ENCODE peak calls at places on chromosomes 1 and 21, in eight cellular contexts. E is MV-4-11; U is activated T-cell treated with anti-CD3 and anti-CD28 coated beads, Interleukin-2, amount 50 U/mL, for 72 hours; A is NCI-H510A treated with DMSO at 0.1 percent for 48 hours; Z is HS-5; X is IMR-90; G is AG10803; T is OCI-LY7. W is an unnamed sample.

GRCh38 chr1:50936321-50936720 is 23.7 kb downstream of the FAF1 start:
- DNase-seq in E (no peak), U (no peak), A (no peak), Z (no peak), X (peak), G (peak), T (no peak), W (no peak)

GRCh38 chr1:1891349-1892078 is 627 bp upstream of the GNB1 start:
- DNase-seq in E (no peak), U (peak), A (peak), Z (no peak), X (peak), G (peak), T (peak), W (peak)

GRCh38 chr1:16175610-16176553 is 20.0 kb upstream of the EPHA2 start:
- DNase-seq in E (peak), U (no peak), A (no peak), Z (peak), X (peak), G (peak), T (no peak), W (no peak)

GRCh38 chr1:32981003-32981909 is 16.6 kb upstream of the RNF19B start:
- DNase-seq in E (peak), U (peak), A (no peak), Z (peak), X (peak), G (peak), T (peak), W (peak)

GRCh38 chr1:30778156-30778978 is 20.8 kb upstream of the LAPTM5 start:
- DNase-seq in E (peak), U (peak), A (peak), Z (peak), X (peak), G (peak), T (no peak), W (peak)

GRCh38 chr1:98906361-98906760 is 98.3 kb downstream of the PLPPR5 start:
- DNase-seq in E (no peak), U (no peak), A (no peak), Z (no peak), X (no peak), G (no peak), T (no peak), W (no peak)

GRCh38 chr1:183567584-183567983 is 22.7 kb downstream of the NCF2 start:
- DNase-seq in E (peak), U (peak), A (no peak), Z (no peak), X (peak), G (peak), T (peak), W (no peak)

GRCh38 chr21:34726627-34727337 is 58.0 kb downstream of the CLIC6 start:
- DNase-seq in E (peak), U (no peak), A (no peak), Z (no peak), X (peak), G (no peak), T (no peak), W (no peak)

GRCh38 chr21:40422851-40423635 is 423.9 kb downstream of the DSCAM start:
- DNase-seq in E (no peak), U (no peak), A (no peak), Z (no peak), X (no peak), G (no peak), T (no peak), W (no peak)

GRCh38 chr1:184941094-184941733 is 33.1 kb downstream of the NIBAN1 start:
- DNase-seq in E (peak), U (no peak), A (no peak), Z (no peak), X (no peak), G (no peak), T (no peak), W (no peak)

GRCh38 chr1:29827237-29827750 is 591.0 kb downstream of the PTPRU start:
- DNase-seq in E (no peak), U (no peak), A (no peak), Z (no peak), X (no peak), G (no peak), T (no peak), W (no peak)

GRCh38 chr21:40227111-40227510 is 359.9 kb downstream of the PCP4 start:
- DNase-seq in E (no peak), U (no peak), A (no peak), Z (no peak), X (no peak), G (no peak), T (no peak), W (no peak)

GRCh38 chr1:33709780-33710713 is 153.8 kb upstream of the HMGB4 start:
- DNase-seq in E (no peak), U (no peak), A (no peak), Z (no peak), X (no peak), G (peak), T (no peak), W (no peak)

GRCh38 chr1:243712242-243712641 is 137.8 kb downstream of the AKT3 start:
- DNase-seq in E (no peak), U (no peak), A (no peak), Z (no peak), X (no peak), G (no peak), T (no peak), W (no peak)

GRCh38 chr1:93670141-93670540 is 11.5 kb downstream of the BCAR3 start:
- DNase-seq in E (no peak), U (no peak), A (no peak), Z (peak), X (peak), G (peak), T (no peak), W (no peak)

GRCh38 chr1:12100071-12100470 is 37.0 kb downstream of the TNFRSF8 start:
- DNase-seq in E (no peak), U (no peak), A (no peak), Z (no peak), X (peak), G (no peak), T (no peak), W (no peak)

GRCh38 chr1:27471476-27471875 is 18.5 kb downstream of the WASF2 start:
- DNase-seq in E (peak), U (no peak), A (no peak), Z (no peak), X (no peak), G (no peak), T (no peak), W (no peak)

GRCh38 chr1:26164036-26164927 is 4.5 kb downstream of the C1orf232 start:
- DNase-seq in E (no peak), U (peak), A (no peak), Z (no peak), X (no peak), G (peak), T (peak), W (peak)

GRCh38 chr21:33199516-33200217 is 30.1 kb upstream of the IFNAR2 start:
- DNase-seq in E (peak), U (peak), A (peak), Z (peak), X (peak), G (peak), T (peak), W (peak)

GRCh38 chr1:182633657-182634281 is 29.6 kb upstream of the RGS16 start:
- DNase-seq in E (peak), U (no peak), A (peak), Z (no peak), X (no peak), G (no peak), T (peak), W (peak)

GRCh38 chr1:24935615-24936484 is 5.8 kb upstream of the RUNX3 start:
- DNase-seq in E (no peak), U (no peak), A (no peak), Z (no peak), X (no peak), G (peak), T (peak), W (no peak)

GRCh38 chr1:214569357-214570004 is 18.1 kb upstream of the PTPN14 start:
- DNase-seq in E (no peak), U (no peak), A (no peak), Z (no peak), X (peak), G (peak), T (no peak), W (no peak)

GRCh38 chr1:2446394-2446793 is 29.7 kb upstream of the PLCH2 start:
- DNase-seq in E (no peak), U (no peak), A (no peak), Z (no peak), X (no peak), G (no peak), T (no peak), W (no peak)

GRCh38 chr1:235473808-235474207 is 30.4 kb downstream of the B3GALNT2 start:
- DNase-seq in E (no peak), U (no peak), A (no peak), Z (no peak), X (peak), G (no peak), T (no peak), W (no peak)

GRCh38 chr1:50420689-50421365 is 2.4 kb downstream of the DMRTA2 start:
- DNase-seq in E (no peak), U (peak), A (no peak), Z (no peak), X (no peak), G (no peak), T (no peak), W (no peak)

GRCh38 chr21:45145146-45145545 is 70.8 kb downstream of the ADARB1 start:
- DNase-seq in E (no peak), U (no peak), A (no peak), Z (no peak), X (no peak), G (no peak), T (no peak), W (no peak)

GRCh38 chr1:98325646-98326441 is 335.7 kb upstream of the SNX7 start:
- DNase-seq in E (peak), U (no peak), A (no peak), Z (peak), X (peak), G (peak), T (no peak), W (no peak)

GRCh38 chr1:233627376-233627775 is 13.5 kb downstream of the KCNK1 start:
- DNase-seq in E (no peak), U (peak), A (no peak), Z (no peak), X (no peak), G (no peak), T (no peak), W (no peak)

GRCh38 chr1:27621067-27621920 is 13.7 kb downstream of the FGR start:
- DNase-seq in E (no peak), U (no peak), A (no peak), Z (no peak), X (peak), G (no peak), T (no peak), W (no peak)

GRCh38 chr1:9404117-9404516 is 111.4 kb downstream of the SPSB1 start:
- DNase-seq in E (no peak), U (no peak), A (no peak), Z (no peak), X (no peak), G (no peak), T (no peak), W (no peak)

GRCh38 chr1:161736332-161736969 is 13.1 kb upstream of the DUSP12 start:
- DNase-seq in E (peak), U (peak), A (no peak), Z (peak), X (peak), G (no peak), T (no peak), W (no peak)

GRCh38 chr1:158046726-158047510 is 53.5 kb downstream of the KIRREL1 start:
- DNase-seq in E (no peak), U (no peak), A (no peak), Z (no peak), X (no peak), G (no peak), T (no peak), W (no peak)

GRCh38 chr21:31299291-31300147 is 44.5 kb downstream of the TIAM1 start:
- DNase-seq in E (no peak), U (no peak), A (no peak), Z (no peak), X (no peak), G (no peak), T (no peak), W (no peak)

GRCh38 chr1:184636156-184636448 is 118.6 kb downstream of the EDEM3 start:
- DNase-seq in E (no peak), U (no peak), A (no peak), Z (no peak), X (no peak), G (no peak), T (no peak), W (no peak)

GRCh38 chr1:216566809-216567208 is 143.6 kb upstream of the USH2A start:
- DNase-seq in E (peak), U (no peak), A (peak), Z (no peak), X (peak), G (peak), T (no peak), W (peak)

GRCh38 chr1:41933106-41933505 is 14.4 kb upstream of the HIVEP3 start:
- DNase-seq in E (no peak), U (no peak), A (no peak), Z (no peak), X (no peak), G (no peak), T (no peak), W (no peak)

GRCh38 chr1:230730979-230731378 is 16.2 kb upstream of the CAPN9 start:
- DNase-seq in E (no peak), U (no peak), A (peak), Z (no peak), X (no peak), G (no peak), T (no peak), W (peak)

GRCh38 chr1:220001095-220001501 is 45.2 kb downstream of the EPRS1 start:
- DNase-seq in E (no peak), U (no peak), A (no peak), Z (no peak), X (peak), G (no peak), T (no peak), W (no peak)

GRCh38 chr1:52426391-52426790 is 22.0 kb downstream of the PRPF38A start:
- DNase-seq in E (no peak), U (no peak), A (no peak), Z (no peak), X (peak), G (peak), T (no peak), W (no peak)

W was measured in NCI-H146.